ENCODE peak calls at places on chromosomes 5 and 9, in six cellular contexts. M is gastrocnemius medialis, C is vagina, O is adrenal gland, H is HCT116, S is GM12878. D is an unnamed sample. For H3K27me3, the result is how much of the 10 kb centered on the place peaks cover.

GRCh38 chr9:128310461-128310860 is 11.8 kb downstream of the TRUB2 start:
- DNase-seq in M (peak), C (no peak), O (no peak), H (no peak), S (no peak), D (no peak)

GRCh38 chr5:175253597-175253996 is 190.4 kb downstream of the DRD1 start:
- DNase-seq in M (no peak), C (no peak), O (no peak), H (no peak), S (no peak), D (no peak)

GRCh38 chr5:141878186-141878770 is at the start of gene PCDH1:
- DNase-seq in M (no peak), C (no peak), O (peak), H (no peak), S (no peak), D (peak)

GRCh38 chr9:122201641-122202040 is 27.1 kb downstream of the LHX6 start:
- DNase-seq in M (no peak), C (no peak), O (no peak), H (no peak), S (no peak), D (no peak)

GRCh38 chr9:36488322-36488838 is 84.3 kb upstream of the MELK start:
- DNase-seq in M (no peak), C (no peak), O (no peak), H (no peak), S (no peak), D (no peak)

GRCh38 chr5:39696672-39697398 is 272.1 kb upstream of the DAB2 start:
- DNase-seq in M (no peak), C (no peak), O (no peak), H (no peak), S (no peak), D (no peak)

GRCh38 chr9:124934290-124934689 is 6.6 kb downstream of the GOLGA1 start:
- DNase-seq in M (no peak), C (no peak), O (no peak), H (no peak), S (peak), D (no peak)

GRCh38 chr5:171582849-171583248 is 163.4 kb downstream of the FGF18 start:
- DNase-seq in M (no peak), C (no peak), O (no peak), H (no peak), S (no peak), D (no peak)

GRCh38 chr5:36363101-36363500 is 61.4 kb upstream of the RANBP3L start:
- DNase-seq in M (no peak), C (no peak), O (no peak), H (no peak), S (no peak), D (no peak)

GRCh38 chr9:14198049-14198448 is 115.9 kb downstream of the NFIB start:
- DNase-seq in M (no peak), C (no peak), O (no peak), H (no peak), S (no peak), D (no peak)

GRCh38 chr9:1947438-1947837 is 67.7 kb upstream of the SMARCA2 start:
- DNase-seq in M (no peak), C (no peak), O (no peak), H (no peak), S (no peak), D (no peak)

GRCh38 chr9:11874414-11874813 is 818.8 kb upstream of the TYRP1 start:
- DNase-seq in M (no peak), C (no peak), O (no peak), H (no peak), S (no peak), D (no peak)

GRCh38 chr5:154038604-154039457 is at the start of the genes FAM114A2 and MFAP3:
- DNase-seq in M (peak), C (no peak), O (peak), H (peak), S (peak), D (peak)

GRCh38 chr5:122153230-122153629 is 23.9 kb downstream of the ZNF474 start:
- DNase-seq in M (no peak), C (no peak), O (no peak), H (no peak), S (no peak), D (no peak)

GRCh38 chr9:95783426-95783975 is 92.0 kb upstream of the ERCC6L2 start:
- DNase-seq in M (no peak), C (no peak), O (peak), H (no peak), S (no peak), D (no peak)

GRCh38 chr5:74851684-74852353 is 14.4 kb downstream of the FAM169A start:
- DNase-seq in M (no peak), C (no peak), O (peak), H (no peak), S (peak), D (no peak)

GRCh38 chr9:130940023-130940549 is 1.0 kb upstream of the FIBCD1 start:
- DNase-seq in M (no peak), C (no peak), O (no peak), H (no peak), S (no peak), D (no peak)

GRCh38 chr9:113454914-113455761 is 8.4 kb upstream of the RGS3 start:
- DNase-seq in M (peak), C (no peak), O (peak), H (peak), S (no peak), D (no peak)

GRCh38 chr9:17280350-17281012 is 145.6 kb downstream of the CNTLN start:
- DNase-seq in M (no peak), C (no peak), O (no peak), H (no peak), S (no peak), D (no peak)

GRCh38 chr9:115643948-115644727 is 509.5 kb upstream of the PAPPA start:
- DNase-seq in M (no peak), C (no peak), O (no peak), H (no peak), S (no peak), D (no peak)

GRCh38 chr5:59099270-59099994 is 516.6 kb downstream of the RAB3C start:
- DNase-seq in M (no peak), C (no peak), O (no peak), H (no peak), S (no peak), D (no peak)

GRCh38 chr9:137757613-137758029 is 120.0 kb upstream of the CACNA1B start:
- DNase-seq in M (no peak), C (no peak), O (no peak), H (peak), S (peak), D (no peak)

GRCh38 chr5:179342577-179342976 is 2.7 kb downstream of the ADAMTS2 start:
- DNase-seq in M (no peak), C (no peak), O (no peak), H (no peak), S (no peak), D (no peak)

GRCh38 chr5:128815201-128815600 is 150.1 kb upstream of the SLC27A6 start:
- DNase-seq in M (no peak), C (no peak), O (no peak), H (no peak), S (no peak), D (no peak)

GRCh38 chr5:168951764-168952163 is 349.2 kb downstream of the SLIT3 start:
- DNase-seq in M (no peak), C (no peak), O (no peak), H (no peak), S (no peak), D (no peak)

GRCh38 chr9:124696101-124696500 is 75.0 kb downstream of the NR6A1 start:
- DNase-seq in M (no peak), C (no peak), O (no peak), H (no peak), S (no peak), D (no peak)

GRCh38 chr5:56693220-56693579 is 122.1 kb upstream of the MAP3K1 start:
- DNase-seq in M (no peak), C (no peak), O (no peak), H (no peak), S (no peak), D (no peak)

GRCh38 chr5:33975846-33976245 is 8.6 kb downstream of the SLC45A2 start:
- DNase-seq in M (no peak), C (no peak), O (no peak), H (no peak), S (no peak), D (no peak)

GRCh38 chr9:83405674-83406255 is 132.4 kb downstream of the FRMD3 start:
- DNase-seq in M (no peak), C (no peak), O (no peak), H (no peak), S (no peak), D (no peak)

GRCh38 chr5:41707853-41708603 is 162.2 kb downstream of the OXCT1 start:
- DNase-seq in M (no peak), C (no peak), O (no peak), H (peak), S (no peak), D (no peak)

GRCh38 chr9:133460405-133461175 is 812 bp downstream of the CACFD1 start:
- DNase-seq in M (peak), C (no peak), O (peak), H (no peak), S (no peak), D (peak)
- TF ChIP-seq POLR2A in M (peak), C (no peak), O (no peak), H (no peak), S (no peak), D (no peak)

DNA sequence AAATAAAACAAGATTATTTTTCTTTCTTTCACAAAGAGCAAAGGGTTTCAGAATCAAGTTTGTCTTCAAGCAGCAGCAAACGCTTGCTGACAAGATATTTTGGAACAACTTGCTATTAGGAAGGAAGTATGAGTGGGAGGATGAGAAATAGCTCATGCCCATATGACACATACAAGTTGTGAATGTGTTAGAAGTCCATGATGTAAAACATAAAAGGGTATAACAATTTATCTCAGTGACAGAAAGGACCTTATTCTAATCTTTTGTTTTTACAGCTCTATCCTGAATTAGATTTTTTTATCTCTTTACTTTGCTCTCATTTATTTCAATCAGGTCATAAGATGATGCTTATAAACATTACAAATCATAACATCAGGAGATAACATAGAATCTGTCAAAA is 516.6 kb upstream of the MEF2C start:
- DNase-seq in M (no peak), C (no peak), O (no peak), H (no peak), S (no peak), D (no peak)
- H3K27me3 ChIP-seq in M (under half), C (under half), O (under half), H (under half), S (under half), D (under half)

GRCh38 chr5:149490599-149491187 is 60.5 kb downstream of the CSNK1A1 start:
- DNase-seq in M (no peak), C (no peak), O (no peak), H (no peak), S (no peak), D (no peak)
- TF ChIP-seq POLR2A in M (no peak), C (no peak), O (no peak), H (no peak), S (peak), D (no peak)

GRCh38 chr5:478355-478981 is 35.5 kb downstream of the EXOC3 start:
- DNase-seq in M (no peak), C (no peak), O (no peak), H (no peak), S (no peak), D (no peak)

GRCh38 chr5:476814-477175 is 33.8 kb downstream of the EXOC3 start:
- DNase-seq in M (no peak), C (no peak), O (no peak), H (no peak), S (no peak), D (no peak)

GRCh38 chr5:477247-477646 is 34.3 kb downstream of the EXOC3 start:
- DNase-seq in M (no peak), C (no peak), O (no peak), H (no peak), S (no peak), D (no peak)

GRCh38 chr5:478982-479535 is 36.1 kb downstream of the EXOC3 start:
- DNase-seq in M (no peak), C (no peak), O (no peak), H (no peak), S (no peak), D (no peak)

GRCh38 chr5:477871-478270 is 34.9 kb downstream of the EXOC3 start:
- DNase-seq in M (no peak), C (no peak), O (no peak), H (no peak), S (no peak), D (no peak)
- H3K27me3 ChIP-seq in M (half or more), C (under half), O (under half), H (under half), S (under half), D (under half)

DNA sequence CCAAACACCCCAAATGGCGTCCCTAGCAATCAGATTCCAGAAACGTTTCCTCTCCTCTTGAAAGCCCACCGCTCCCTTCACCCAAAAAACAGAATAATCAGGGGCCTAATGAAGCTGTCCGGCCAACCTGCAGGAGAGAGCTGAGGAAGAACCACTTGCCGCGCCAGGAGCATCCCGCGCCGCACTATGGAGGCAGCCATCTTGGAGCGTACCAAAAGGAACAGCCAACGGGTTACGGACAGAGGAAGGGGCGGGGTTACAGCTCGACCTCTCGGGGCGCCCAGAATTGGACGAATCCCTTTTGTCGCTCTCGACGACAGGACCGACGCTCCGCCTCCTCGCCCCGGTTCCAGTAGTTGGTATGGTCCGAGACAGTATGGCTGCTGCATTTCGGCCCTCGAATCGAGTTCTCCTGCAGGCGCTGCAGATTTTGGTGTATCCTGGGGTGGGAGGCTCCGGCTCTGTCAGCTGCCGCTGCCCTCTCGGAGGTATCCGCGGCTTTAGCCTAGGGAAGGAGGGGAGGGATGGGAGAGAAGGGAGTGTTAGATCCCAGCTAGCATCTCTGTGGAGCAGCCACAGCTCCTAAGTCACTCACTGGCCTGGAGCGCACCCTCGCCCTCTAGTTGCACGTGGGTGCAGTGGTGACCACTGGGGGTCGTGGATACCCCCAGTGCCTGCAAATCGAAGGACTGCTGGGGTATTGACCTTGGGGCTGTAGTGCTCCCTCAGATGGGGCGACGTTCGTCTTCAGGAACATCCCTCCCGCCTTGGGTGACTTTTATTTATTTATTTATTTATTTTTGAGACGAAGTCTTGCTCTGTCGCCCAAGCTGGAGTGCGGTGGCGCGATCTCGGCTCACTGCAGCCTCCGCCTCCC is at the start of the genes MRPS27 and PTCD2:
- DNase-seq in M (peak), C (no peak), O (peak), H (peak), S (peak), D (peak)
- TF ChIP-seq POLR2A in M (peak), C (peak), O (peak), H (peak), S (peak), D (peak)

GRCh38 chr9:134345737-134346136 is 19.5 kb downstream of the RXRA start:
- DNase-seq in M (no peak), C (no peak), O (no peak), H (no peak), S (no peak), D (no peak)
- H3K27me3 ChIP-seq in M (under half), C (under half), O (under half), H (under half), S (under half), D (under half)

GRCh38 chr5:115264786-115265185 is 2.1 kb upstream of the PGGT1B start:
- DNase-seq in M (no peak), C (no peak), O (no peak), H (no peak), S (no peak), D (no peak)

GRCh38 chr5:115265220-115265619 is 2.5 kb upstream of the PGGT1B start:
- DNase-seq in M (no peak), C (no peak), O (no peak), H (no peak), S (no peak), D (no peak)

GRCh38 chr5:115262066-115262404 is 642 bp downstream of the PGGT1B start:
- DNase-seq in M (no peak), C (no peak), O (no peak), H (no peak), S (peak), D (no peak)

GRCh38 chr5:115260248-115260647 is 2.4 kb downstream of the PGGT1B start:
- DNase-seq in M (no peak), C (no peak), O (no peak), H (no peak), S (no peak), D (no peak)

DNA sequence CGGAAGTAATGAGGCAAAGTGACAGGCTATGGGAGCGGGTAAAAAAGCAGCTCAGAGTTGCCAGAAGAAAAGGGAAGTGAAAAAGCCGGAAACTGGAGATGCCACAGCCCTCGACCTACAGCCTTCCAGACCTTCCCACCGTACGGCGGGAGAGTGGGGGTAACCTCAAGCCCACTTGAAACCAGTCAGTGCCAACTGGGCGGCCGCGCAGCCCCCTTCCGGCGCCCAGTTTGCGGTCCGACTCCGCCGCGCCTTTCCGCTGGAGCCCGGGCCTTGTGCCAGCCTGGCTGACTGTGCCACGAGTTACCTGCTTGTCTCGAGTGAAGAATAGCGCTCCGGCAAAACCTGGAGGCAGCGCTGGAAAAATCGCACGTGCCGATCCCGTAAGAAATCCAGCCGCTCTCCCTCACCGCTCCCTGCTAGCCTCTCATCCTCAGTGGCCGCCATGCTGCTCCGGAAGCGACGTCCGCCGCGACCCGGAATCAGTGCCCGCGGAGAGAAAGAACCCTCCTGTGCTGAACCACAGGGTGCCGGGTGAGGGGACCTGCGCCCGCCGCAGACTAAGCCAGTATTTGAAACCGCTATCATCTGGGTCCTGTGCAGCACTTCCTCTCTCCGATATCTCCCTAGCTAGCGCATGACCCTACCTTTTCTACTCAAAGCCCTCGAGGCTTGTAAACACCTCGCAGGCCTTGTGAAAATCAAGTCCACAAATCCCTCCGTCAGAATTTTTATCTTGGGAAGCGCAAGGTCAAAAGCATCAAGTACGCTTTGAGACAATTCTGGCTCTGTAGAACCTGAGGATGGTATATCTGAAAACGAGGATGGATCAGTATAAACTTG is at the start of gene PGGT1B:
- DNase-seq in M (peak), C (no peak), O (peak), H (peak), S (peak), D (peak)
- TF ChIP-seq POLR2A in M (peak), C (no peak), O (peak), H (peak), S (peak), D (no peak)

GRCh38 chr9:99881769-99882168 is 24.7 kb upstream of the STX17 start:
- DNase-seq in M (no peak), C (no peak), O (no peak), H (no peak), S (no peak), D (no peak)
- H3K27me3 ChIP-seq in M (under half), C (under half), O (under half), H (under half), S (under half), D (under half)

GRCh38 chr5:138438724-138439536 is at the start of gene REEP2:
- DNase-seq in M (no peak), C (no peak), O (peak), H (no peak), S (no peak), D (no peak)
- TF ChIP-seq POLR2A in M (no peak), C (no peak), O (no peak), H (no peak), S (no peak), D (no peak)

D was measured in prostate gland.